ENCODE peak calls at places on chromosome 21, in six cellular contexts. One of them, this sample, is unnamed.

GRCh38 chr21:15422761-15423160 is 307.0 kb upstream of the USP25 start:
- DNase-seq in MM.1S: no peak
- DNase-seq in neural progenitor cell: no peak
- DNase-seq in PC-3: peak
- DNase-seq in HCT116: no peak
- DNase-seq in SK-N-SH: no peak
- DNase-seq in this sample: peak

GRCh38 chr21:15199414-15199813 is 134.6 kb upstream of the NRIP1 start:
- DNase-seq in neural progenitor cell: peak
- DNase-seq in MM.1S: no peak
- DNase-seq in PC-3: no peak
- DNase-seq in SK-N-SH: no peak
- DNase-seq in HCT116: no peak
- DNase-seq in this sample: no peak

GRCh38 chr21:41653944-41654625 is 112.8 kb downstream of the RIPK4 start:
- DNase-seq in SK-N-SH: no peak
- DNase-seq in neural progenitor cell: no peak
- DNase-seq in HCT116: no peak
- DNase-seq in MM.1S: no peak
- DNase-seq in PC-3: peak
- DNase-seq in this sample: peak

GRCh38 chr21:41227357-41228005 is 59.5 kb downstream of the BACE2 start:
- DNase-seq in MM.1S: no peak
- DNase-seq in neural progenitor cell: no peak
- DNase-seq in PC-3: no peak
- DNase-seq in SK-N-SH: no peak
- DNase-seq in HCT116: no peak
- DNase-seq in this sample: no peak

GRCh38 chr21:29302340-29302991 is 3.7 kb downstream of the BACH1 start:
- DNase-seq in neural progenitor cell: no peak
- DNase-seq in SK-N-SH: no peak
- DNase-seq in HCT116: no peak
- DNase-seq in PC-3: peak
- DNase-seq in MM.1S: no peak
- DNase-seq in this sample: peak

GRCh38 chr21:22062472-22063139 is 1064.4 kb downstream of the NCAM2 start:
- DNase-seq in PC-3: no peak
- DNase-seq in SK-N-SH: no peak
- DNase-seq in neural progenitor cell: peak
- DNase-seq in MM.1S: no peak
- DNase-seq in HCT116: no peak
- DNase-seq in this sample: no peak

GRCh38 chr21:44521928-44522752 is 17.9 kb downstream of the KRTAP10-1 start:
- DNase-seq in MM.1S: no peak
- DNase-seq in SK-N-SH: peak
- DNase-seq in neural progenitor cell: no peak
- DNase-seq in PC-3: no peak
- DNase-seq in HCT116: no peak
- DNase-seq in this sample: no peak

GRCh38 chr21:41188476-41189146 is 20.7 kb downstream of the BACE2 start:
- DNase-seq in neural progenitor cell: no peak
- DNase-seq in SK-N-SH: no peak
- DNase-seq in PC-3: no peak
- DNase-seq in MM.1S: no peak
- DNase-seq in HCT116: no peak
- DNase-seq in this sample: no peak

GRCh38 chr21:21309510-21309909 is 311.3 kb downstream of the NCAM2 start:
- DNase-seq in SK-N-SH: no peak
- DNase-seq in HCT116: no peak
- DNase-seq in neural progenitor cell: no peak
- DNase-seq in MM.1S: no peak
- DNase-seq in PC-3: no peak
- DNase-seq in this sample: no peak

GRCh38 chr21:43276811-43277210 is 108.0 kb downstream of the CRYAA start:
- DNase-seq in neural progenitor cell: no peak
- DNase-seq in SK-N-SH: no peak
- DNase-seq in MM.1S: no peak
- DNase-seq in HCT116: no peak
- DNase-seq in PC-3: no peak
- DNase-seq in this sample: no peak

GRCh38 chr21:41634211-41634694 is 126.3 kb upstream of the TMPRSS2 start:
- DNase-seq in SK-N-SH: no peak
- DNase-seq in PC-3: peak
- DNase-seq in neural progenitor cell: no peak
- DNase-seq in MM.1S: no peak
- DNase-seq in HCT116: no peak
- DNase-seq in this sample: no peak

GRCh38 chr21:14901482-14901958 is 163.3 kb downstream of the NRIP1 start:
- DNase-seq in SK-N-SH: no peak
- DNase-seq in HCT116: peak
- DNase-seq in PC-3: peak
- DNase-seq in neural progenitor cell: no peak
- DNase-seq in MM.1S: no peak
- DNase-seq in this sample: peak

GRCh38 chr21:19123053-19123452 is 719.5 kb upstream of the TMPRSS15 start:
- DNase-seq in MM.1S: no peak
- DNase-seq in neural progenitor cell: no peak
- DNase-seq in SK-N-SH: no peak
- DNase-seq in HCT116: no peak
- DNase-seq in PC-3: no peak
- DNase-seq in this sample: no peak

GRCh38 chr21:25561668-25562641 is 45.3 kb downstream of the MRPL39 start:
- DNase-seq in neural progenitor cell: peak
- DNase-seq in MM.1S: peak
- DNase-seq in PC-3: no peak
- DNase-seq in HCT116: no peak
- DNase-seq in SK-N-SH: peak
- DNase-seq in this sample: peak

GRCh38 chr21:37008705-37009104 is 2.2 kb downstream of the RIPPLY3 start:
- DNase-seq in SK-N-SH: peak
- DNase-seq in neural progenitor cell: peak
- DNase-seq in HCT116: no peak
- DNase-seq in PC-3: no peak
- DNase-seq in MM.1S: no peak
- DNase-seq in this sample: no peak

GRCh38 chr21:17359781-17360180 is 153.1 kb upstream of the CXADR start:
- DNase-seq in PC-3: no peak
- DNase-seq in MM.1S: no peak
- DNase-seq in neural progenitor cell: no peak
- DNase-seq in SK-N-SH: no peak
- DNase-seq in HCT116: no peak
- DNase-seq in this sample: no peak

GRCh38 chr21:26169061-26169610 is 1.4 kb downstream of the APP start:
- DNase-seq in neural progenitor cell: peak
- DNase-seq in PC-3: peak
- DNase-seq in SK-N-SH: peak
- DNase-seq in MM.1S: peak
- DNase-seq in HCT116: peak
- DNase-seq in this sample: peak

GRCh38 chr21:35825370-35825769 is 235.0 kb downstream of the SETD4 start:
- DNase-seq in PC-3: no peak
- DNase-seq in neural progenitor cell: peak
- DNase-seq in HCT116: no peak
- DNase-seq in MM.1S: no peak
- DNase-seq in SK-N-SH: no peak
- DNase-seq in this sample: no peak

GRCh38 chr21:44575307-44576024 is 1.9 kb downstream of the KRTAP10-4 start:
- DNase-seq in HCT116: no peak
- DNase-seq in PC-3: no peak
- DNase-seq in neural progenitor cell: no peak
- DNase-seq in SK-N-SH: no peak
- DNase-seq in MM.1S: no peak
- DNase-seq in this sample: no peak

GRCh38 chr21:41446571-41446970 is 20.5 kb downstream of the MX1 start:
- DNase-seq in neural progenitor cell: no peak
- DNase-seq in PC-3: peak
- DNase-seq in MM.1S: no peak
- DNase-seq in SK-N-SH: no peak
- DNase-seq in HCT116: no peak
- DNase-seq in this sample: no peak

GRCh38 chr21:28069446-28069845 is 923.2 kb downstream of the LTN1 start:
- DNase-seq in neural progenitor cell: peak
- DNase-seq in HCT116: no peak
- DNase-seq in MM.1S: no peak
- DNase-seq in PC-3: peak
- DNase-seq in SK-N-SH: no peak
- DNase-seq in this sample: peak
- H3K9ac ChIP-seq in neural progenitor cell: no peak
- H3K9ac ChIP-seq in HCT116: no peak
- H3K9ac ChIP-seq in MM.1S: no peak
- H3K9ac ChIP-seq in PC-3: no peak
- H3K9ac ChIP-seq in SK-N-SH: no peak
- H3K9ac ChIP-seq in this sample: no peak

DNA sequence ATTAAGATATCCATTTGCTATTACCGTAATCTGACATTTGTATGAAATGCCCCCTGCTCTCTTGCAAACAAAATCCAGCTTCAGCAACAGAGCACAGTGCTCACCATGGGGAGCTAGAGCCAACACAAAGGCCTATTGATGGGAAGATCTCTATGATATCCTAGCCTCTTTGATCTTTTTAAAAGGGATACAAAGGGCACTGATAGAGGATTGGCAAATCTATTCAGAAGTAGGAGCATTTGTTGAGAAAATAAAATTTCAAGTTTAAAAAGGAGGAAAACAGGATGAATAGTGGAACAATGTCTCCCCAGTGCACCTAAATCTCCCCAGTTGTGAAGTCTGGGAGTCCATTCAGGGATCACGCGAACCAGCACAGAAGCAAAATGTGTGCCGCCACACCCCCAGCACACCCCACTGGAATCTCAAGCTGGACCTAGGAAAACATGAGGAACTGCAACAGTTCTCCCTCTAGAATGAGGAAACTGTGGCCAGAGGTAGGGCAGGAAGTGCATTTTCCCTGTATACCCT is 32.2 kb downstream of the MRAP start:
- DNase-seq in neural progenitor cell: peak
- DNase-seq in PC-3: no peak
- DNase-seq in MM.1S: no peak
- DNase-seq in SK-N-SH: no peak
- DNase-seq in HCT116: no peak
- DNase-seq in this sample: no peak
- H3K27ac ChIP-seq in neural progenitor cell: peak
- H3K27ac ChIP-seq in PC-3: no peak
- H3K27ac ChIP-seq in MM.1S: no peak
- H3K27ac ChIP-seq in SK-N-SH: no peak
- H3K27ac ChIP-seq in HCT116: no peak
- H3K27ac ChIP-seq in this sample: peak

GRCh38 chr21:45794040-45794439 is 150.5 kb downstream of the PCBP3 start:
- DNase-seq in PC-3: no peak
- DNase-seq in SK-N-SH: no peak
- DNase-seq in HCT116: no peak
- DNase-seq in neural progenitor cell: no peak
- DNase-seq in MM.1S: no peak
- DNase-seq in this sample: no peak

GRCh38 chr21:45790427-45790826 is 146.9 kb downstream of the PCBP3 start:
- DNase-seq in PC-3: no peak
- DNase-seq in SK-N-SH: no peak
- DNase-seq in neural progenitor cell: no peak
- DNase-seq in HCT116: no peak
- DNase-seq in MM.1S: no peak
- DNase-seq in this sample: no peak

GRCh38 chr21:45788635-45789506 is 145.3 kb downstream of the PCBP3 start:
- DNase-seq in PC-3: no peak
- DNase-seq in MM.1S: no peak
- DNase-seq in neural progenitor cell: no peak
- DNase-seq in SK-N-SH: no peak
- DNase-seq in HCT116: no peak
- DNase-seq in this sample: peak

GRCh38 chr21:45792682-45793383 is 149.3 kb downstream of the PCBP3 start:
- DNase-seq in HCT116: no peak
- DNase-seq in SK-N-SH: peak
- DNase-seq in PC-3: no peak
- DNase-seq in neural progenitor cell: no peak
- DNase-seq in MM.1S: no peak
- DNase-seq in this sample: no peak

DNA sequence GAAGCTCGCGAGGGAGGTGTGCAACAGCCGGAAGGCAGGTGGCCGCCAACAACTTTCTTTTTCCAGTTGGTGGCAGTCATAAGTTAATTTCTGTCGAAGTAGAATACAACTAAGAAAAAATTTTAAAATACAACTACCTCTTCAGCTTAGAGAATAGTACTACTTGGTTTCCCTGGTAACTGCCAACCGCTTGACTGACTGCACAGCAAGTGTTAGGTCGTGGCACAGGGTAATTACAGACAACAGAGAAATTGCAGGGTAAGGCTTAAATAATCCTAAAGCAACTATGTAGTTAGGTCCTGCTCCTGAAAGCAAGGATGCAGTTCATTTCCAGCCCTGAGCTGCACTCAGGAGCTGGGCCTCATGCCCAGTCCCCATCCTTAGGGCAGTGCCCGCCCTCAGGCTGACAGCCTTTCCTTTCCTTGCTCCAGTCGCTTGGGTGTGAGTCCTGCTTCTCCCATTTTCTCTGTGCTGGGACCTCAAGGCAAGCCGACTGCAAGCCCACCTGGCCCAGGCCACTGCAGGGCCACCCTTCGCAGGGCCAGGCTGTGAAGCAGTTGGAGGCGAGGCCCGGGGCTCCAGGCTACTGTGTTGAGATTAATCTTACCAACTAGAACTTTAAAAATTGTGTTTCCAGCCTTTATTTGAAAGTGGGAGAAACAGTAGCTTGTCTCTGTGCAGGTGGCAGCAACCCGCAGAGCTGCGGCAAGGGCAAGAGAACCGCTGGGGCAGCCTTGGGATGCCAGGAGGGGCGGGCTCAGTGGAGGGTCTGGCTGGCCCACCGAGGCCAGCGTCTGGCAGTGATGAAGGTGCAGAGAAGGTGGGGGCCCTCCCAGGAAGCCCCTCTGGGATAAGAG is 148.3 kb downstream of the PCBP3 start:
- DNase-seq in MM.1S: no peak
- DNase-seq in PC-3: no peak
- DNase-seq in SK-N-SH: peak
- DNase-seq in HCT116: no peak
- DNase-seq in neural progenitor cell: no peak
- DNase-seq in this sample: no peak
- TF ChIP-seq EZH2phosphoT487 in MM.1S: no peak
- TF ChIP-seq EZH2phosphoT487 in PC-3: no peak
- TF ChIP-seq EZH2phosphoT487 in SK-N-SH: no peak
- TF ChIP-seq EZH2phosphoT487 in HCT116: no peak
- TF ChIP-seq EZH2phosphoT487 in neural progenitor cell: no peak
- TF ChIP-seq EZH2phosphoT487 in this sample: no peak

DNA sequence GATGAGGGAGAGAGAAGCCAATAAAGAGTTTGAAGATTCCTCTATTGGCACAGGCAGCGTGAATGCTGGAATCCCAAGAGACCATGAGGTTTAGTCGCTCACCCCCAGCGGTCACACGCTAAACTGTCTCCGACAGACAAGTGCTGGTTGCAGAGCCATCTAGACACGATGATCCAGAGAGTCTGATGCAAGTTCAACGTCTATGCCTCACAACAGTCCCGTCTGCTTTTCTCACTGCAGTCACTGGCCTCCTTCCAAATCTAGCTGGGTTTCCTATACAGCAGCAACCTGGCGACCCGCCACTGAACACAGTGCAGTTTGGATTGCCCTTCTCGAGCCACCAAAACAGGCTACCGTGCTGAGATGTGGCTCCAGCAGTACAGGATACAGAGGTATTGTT is 98.6 kb upstream of the KRTAP19-8 start:
- DNase-seq in MM.1S: no peak
- DNase-seq in SK-N-SH: peak
- DNase-seq in PC-3: no peak
- DNase-seq in HCT116: no peak
- DNase-seq in neural progenitor cell: no peak
- DNase-seq in this sample: peak
- H3K9ac ChIP-seq in MM.1S: no peak
- H3K9ac ChIP-seq in SK-N-SH: no peak
- H3K9ac ChIP-seq in PC-3: no peak
- H3K9ac ChIP-seq in HCT116: no peak
- H3K9ac ChIP-seq in neural progenitor cell: no peak
- H3K9ac ChIP-seq in this sample: no peak

This sample was measured in GM23248.